ENCODE peak calls at places on chromosome 7, in eight cellular contexts. F, E, A, S, R, K, H and V are unnamed samples. For H3K4me1 and H3K36me3, the result is how much of the 10 kb centered on the place peaks cover.

GRCh38 chr7:29988391-29989256 is 977 bp downstream of the SCRN1 start:
- DNase-seq in F (peak), E (peak), A (peak), S (peak), R (peak), K (peak), H (peak), V (no peak)

GRCh38 chr7:69796421-69796820 is 198.1 kb downstream of the AUTS2 start:
- DNase-seq in F (no peak), E (no peak), A (no peak), S (no peak), R (no peak), K (no peak), H (no peak), V (no peak)

GRCh38 chr7:2002561-2003450 is 229.9 kb downstream of the MAD1L1 start:
- DNase-seq in F (no peak), E (no peak), A (peak), S (no peak), R (no peak), K (no peak), H (no peak), V (no peak)

GRCh38 chr7:107327986-107328569 is 141.8 kb upstream of the GPR22 start:
- DNase-seq in F (no peak), E (no peak), A (no peak), S (no peak), R (no peak), K (no peak), H (no peak), V (no peak)

GRCh38 chr7:56081626-56082340 is 11.0 kb downstream of the PHKG1 start:
- DNase-seq in F (no peak), E (no peak), A (no peak), S (no peak), R (no peak), K (no peak), H (no peak), V (no peak)

GRCh38 chr7:36192050-36192824 is 39.2 kb downstream of the EEPD1 start:
- DNase-seq in F (no peak), E (no peak), A (peak), S (no peak), R (no peak), K (no peak), H (no peak), V (no peak)

GRCh38 chr7:135808206-135808605 is 59.6 kb upstream of the FAM180A start:
- DNase-seq in F (no peak), E (no peak), A (peak), S (no peak), R (no peak), K (no peak), H (no peak), V (no peak)

GRCh38 chr7:140607441-140607989 is 33.1 kb downstream of the DENND2A start:
- DNase-seq in F (no peak), E (peak), A (peak), S (no peak), R (peak), K (no peak), H (no peak), V (no peak)

GRCh38 chr7:132300599-132300998 is 275.7 kb downstream of the PLXNA4 start:
- DNase-seq in F (no peak), E (no peak), A (no peak), S (no peak), R (no peak), K (no peak), H (no peak), V (no peak)

GRCh38 chr7:155229548-155230168 is 68.0 kb upstream of the INSIG1 start:
- DNase-seq in F (no peak), E (no peak), A (no peak), S (no peak), R (no peak), K (no peak), H (no peak), V (no peak)

GRCh38 chr7:127766831-127767489 is 115.0 kb downstream of the SND1 start:
- DNase-seq in F (no peak), E (no peak), A (no peak), S (no peak), R (no peak), K (no peak), H (no peak), V (no peak)
- H3K4me1 ChIP-seq in F (under half), E (under half), A (under half), S (under half), R (under half), K (under half), H (under half), V (under half)

GRCh38 chr7:23474829-23475578 is 4.7 kb upstream of the IGF2BP3 start:
- DNase-seq in F (no peak), E (no peak), A (no peak), S (no peak), R (no peak), K (no peak), H (peak), V (no peak)

GRCh38 chr7:23476286-23477169 is 6.2 kb upstream of the IGF2BP3 start:
- DNase-seq in F (no peak), E (no peak), A (no peak), S (no peak), R (no peak), K (no peak), H (peak), V (no peak)

GRCh38 chr7:23477170-23477525 is 6.9 kb upstream of the IGF2BP3 start:
- DNase-seq in F (no peak), E (no peak), A (no peak), S (no peak), R (no peak), K (no peak), H (peak), V (no peak)

GRCh38 chr7:23474098-23474828 is 4.0 kb upstream of the IGF2BP3 start:
- DNase-seq in F (peak), E (no peak), A (peak), S (no peak), R (no peak), K (no peak), H (peak), V (no peak)

GRCh38 chr7:23475579-23475844 is 5.2 kb upstream of the IGF2BP3 start:
- DNase-seq in F (no peak), E (no peak), A (no peak), S (no peak), R (no peak), K (no peak), H (no peak), V (no peak)
- H3K27ac ChIP-seq in F (peak), E (no peak), A (no peak), S (peak), R (no peak), K (no peak), H (no peak), V (no peak)

GRCh38 chr7:99452541-99452940 is 13.4 kb downstream of the ATP5MF start:
- DNase-seq in F (no peak), E (no peak), A (no peak), S (no peak), R (no peak), K (no peak), H (no peak), V (no peak)
- H3K36me3 ChIP-seq in F (under half), E (half or more), A (half or more), S (under half), R (half or more), K (half or more), H (half or more), V (half or more)

GRCh38 chr7:148714498-148714897 is 15.8 kb downstream of the CUL1 start:
- DNase-seq in F (no peak), E (no peak), A (no peak), S (no peak), R (no peak), K (no peak), H (no peak), V (no peak)
- H3K4me1 ChIP-seq in F (under half), E (under half), A (under half), S (half or more), R (under half), K (under half), H (under half), V (under half)

GRCh38 chr7:138002096-138002827 is 376 bp upstream of the CREB3L2 start:
- DNase-seq in F (peak), E (peak), A (peak), S (peak), R (peak), K (peak), H (peak), V (peak)

GRCh38 chr7:137998250-137998649 is 3.6 kb downstream of the CREB3L2 start:
- DNase-seq in F (no peak), E (no peak), A (no peak), S (no peak), R (no peak), K (no peak), H (peak), V (no peak)

GRCh38 chr7:138001529-138002095 is at the start of gene CREB3L2:
- DNase-seq in F (peak), E (peak), A (peak), S (no peak), R (no peak), K (peak), H (no peak), V (peak)

GRCh38 chr7:137999496-138000080 is 2.3 kb downstream of the CREB3L2 start:
- DNase-seq in F (no peak), E (no peak), A (no peak), S (no peak), R (no peak), K (no peak), H (peak), V (no peak)

GRCh38 chr7:138000081-138000701 is 1.7 kb downstream of the CREB3L2 start:
- DNase-seq in F (peak), E (peak), A (peak), S (no peak), R (peak), K (no peak), H (peak), V (no peak)
- H3K27ac ChIP-seq in F (peak), E (peak), A (peak), S (peak), R (peak), K (peak), H (peak), V (no peak)

DNA sequence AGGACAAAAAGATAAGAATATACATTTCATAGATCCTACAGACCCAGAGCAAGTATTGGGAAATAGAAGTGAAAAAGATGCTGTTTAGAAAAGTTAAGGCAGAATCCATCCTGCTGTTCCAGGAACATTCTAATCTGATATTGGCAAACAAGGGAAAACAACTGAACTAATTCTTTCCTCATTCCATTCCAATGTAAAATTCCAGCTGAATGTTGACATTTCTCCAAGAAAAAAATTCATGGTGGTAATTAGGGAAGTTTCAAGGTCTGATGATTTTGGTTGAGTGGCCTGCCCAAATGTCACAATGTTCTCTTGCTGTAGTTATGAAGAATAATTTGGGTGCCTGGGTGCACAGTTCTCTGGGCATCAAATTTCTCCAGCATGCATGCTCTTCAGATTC is 15.2 kb downstream of the PIP start:
- DNase-seq in F (no peak), E (no peak), A (no peak), S (no peak), R (no peak), K (no peak), H (no peak), V (no peak)
- H3K36me3 ChIP-seq in F (under half), E (under half), A (under half), S (under half), R (under half), K (under half), H (under half), V (under half)

GRCh38 chr7:130365511-130366441 is 14.5 kb upstream of the CPA1 start:
- DNase-seq in F (no peak), E (no peak), A (no peak), S (peak), R (no peak), K (peak), H (no peak), V (no peak)

GRCh38 chr7:130366561-130366960 is 13.7 kb upstream of the CPA1 start:
- DNase-seq in F (no peak), E (no peak), A (no peak), S (no peak), R (no peak), K (no peak), H (no peak), V (no peak)

GRCh38 chr7:130368347-130368746 is 11.9 kb upstream of the CPA1 start:
- DNase-seq in F (no peak), E (no peak), A (no peak), S (no peak), R (no peak), K (no peak), H (no peak), V (no peak)

GRCh38 chr7:130367836-130368235 is 12.5 kb upstream of the CPA1 start:
- DNase-seq in F (no peak), E (no peak), A (no peak), S (peak), R (no peak), K (no peak), H (no peak), V (no peak)

DNA sequence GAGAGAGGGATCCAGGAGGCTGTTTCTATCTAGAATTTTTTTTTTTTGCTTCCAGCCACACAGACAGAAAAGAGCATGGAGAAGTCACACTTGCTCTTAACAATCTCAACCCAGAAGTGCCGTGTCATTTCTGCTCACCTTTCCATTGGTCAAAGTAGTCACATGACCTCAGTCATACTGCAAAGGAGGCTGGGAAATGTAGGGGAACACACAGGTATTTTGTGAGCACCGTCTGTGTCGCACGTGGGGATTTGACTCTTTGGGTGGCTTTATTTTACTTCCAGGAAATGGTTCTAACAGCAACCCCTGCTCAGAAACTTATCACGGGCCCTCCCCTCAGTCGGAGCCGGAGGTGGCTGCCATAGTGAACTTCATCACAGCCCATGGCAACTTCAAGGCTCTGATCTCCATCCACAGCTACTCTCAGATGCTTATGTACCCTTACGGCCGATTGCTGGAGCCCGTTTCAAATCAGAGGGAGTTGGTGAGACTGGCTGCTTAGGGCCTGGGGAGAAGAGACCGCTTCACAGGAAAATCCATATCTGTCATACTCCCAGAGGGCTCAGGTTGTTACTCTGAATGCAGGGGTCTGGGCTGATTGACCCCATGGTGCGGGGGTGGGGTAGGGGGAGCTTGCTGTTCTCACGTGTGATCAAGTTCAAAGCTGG is 13.1 kb upstream of the CPA1 start:
- DNase-seq in F (no peak), E (no peak), A (no peak), S (peak), R (no peak), K (no peak), H (no peak), V (no peak)
- H3K4me1 ChIP-seq in F (under half), E (under half), A (half or more), S (under half), R (under half), K (under half), H (under half), V (under half)

GRCh38 chr7:73707045-73707631 is 12.3 kb downstream of the STX1A start:
- DNase-seq in F (no peak), E (no peak), A (peak), S (no peak), R (no peak), K (peak), H (no peak), V (no peak)
- H3K27ac ChIP-seq in F (no peak), E (no peak), A (no peak), S (no peak), R (no peak), K (no peak), H (no peak), V (no peak)

GRCh38 chr7:157617401-157617800 is 280.6 kb downstream of the DNAJB6 start:
- DNase-seq in F (no peak), E (no peak), A (no peak), S (no peak), R (no peak), K (no peak), H (no peak), V (no peak)
- H3K36me3 ChIP-seq in F (under half), E (under half), A (under half), S (under half), R (under half), K (under half), H (under half), V (under half)

GRCh38 chr7:10646249-10646648 is 327.4 kb upstream of the PHF14 start:
- DNase-seq in F (no peak), E (no peak), A (no peak), S (no peak), R (no peak), K (no peak), H (no peak), V (no peak)
- H3K4me1 ChIP-seq in F (under half), E (under half), A (under half), S (under half), R (under half), K (under half), H (under half), V (under half)